ENCODE peak calls at places on chromosomes 2 and 18, in seven cellular contexts. T, W, H, X, L, A and G are unnamed samples.

GRCh38 chr18:76219023-76219422 is 276.0 kb downstream of the ZNF516 start:
- DNase-seq in T (no peak), W (no peak), H (no peak), X (no peak), L (no peak), A (no peak), G (no peak)

GRCh38 chr2:121860033-121860810 is 104.8 kb downstream of the TSN start:
- DNase-seq in T (no peak), W (peak), H (no peak), X (peak), L (no peak), A (no peak), G (no peak)

GRCh38 chr2:192978317-192978874 is 783.7 kb upstream of the TMEFF2 start:
- DNase-seq in T (no peak), W (no peak), H (no peak), X (no peak), L (no peak), A (no peak), G (no peak)

GRCh38 chr2:104429978-104430740 is 423.8 kb upstream of the POU3F3 start:
- DNase-seq in T (no peak), W (no peak), H (no peak), X (no peak), L (peak), A (no peak), G (no peak)

GRCh38 chr2:12923907-12924610 is 207.3 kb downstream of the TRIB2 start:
- DNase-seq in T (no peak), W (peak), H (no peak), X (no peak), L (no peak), A (no peak), G (no peak)

GRCh38 chr2:214386720-214387119 is 24.1 kb upstream of the VWC2L start:
- DNase-seq in T (no peak), W (no peak), H (no peak), X (no peak), L (no peak), A (no peak), G (no peak)

GRCh38 chr2:200419325-200419724 is 90.5 kb downstream of the KCTD18 start:
- DNase-seq in T (no peak), W (no peak), H (no peak), X (no peak), L (no peak), A (no peak), G (no peak)

GRCh38 chr2:200525066-200525465 is 941 bp upstream of the SGO2 start:
- DNase-seq in T (no peak), W (peak), H (no peak), X (no peak), L (no peak), A (no peak), G (no peak)

GRCh38 chr2:214410918-214411554 is at the start of gene VWC2L:
- DNase-seq in T (peak), W (peak), H (peak), X (peak), L (peak), A (peak), G (peak)

GRCh38 chr2:238369516-238370481 is 49.5 kb downstream of the TRAF3IP1 start:
- DNase-seq in T (no peak), W (no peak), H (no peak), X (no peak), L (no peak), A (no peak), G (no peak)

GRCh38 chr2:10422732-10423399 is 25.3 kb downstream of the ODC1 start:
- DNase-seq in T (no peak), W (no peak), H (no peak), X (no peak), L (no peak), A (no peak), G (no peak)

GRCh38 chr2:127293386-127293757 is 572 bp downstream of the ERCC3 start:
- DNase-seq in T (no peak), W (peak), H (no peak), X (no peak), L (no peak), A (no peak), G (no peak)

GRCh38 chr2:86513948-86514660 is 49.1 kb downstream of the CHMP3 start:
- DNase-seq in T (no peak), W (no peak), H (no peak), X (no peak), L (no peak), A (no peak), G (no peak)

GRCh38 chr2:70645733-70646420 is 92.3 kb upstream of the TGFA start:
- DNase-seq in T (peak), W (peak), H (no peak), X (no peak), L (no peak), A (no peak), G (no peak)

GRCh38 chr2:9637330-9637729 is 6.5 kb upstream of the YWHAQ start:
- DNase-seq in T (no peak), W (peak), H (peak), X (no peak), L (no peak), A (no peak), G (no peak)

GRCh38 chr2:85954192-85954900 is 65.6 kb upstream of the ST3GAL5 start:
- DNase-seq in T (no peak), W (no peak), H (no peak), X (no peak), L (no peak), A (no peak), G (no peak)

GRCh38 chr2:1627628-1628371 is 116.5 kb downstream of the PXDN start:
- DNase-seq in T (no peak), W (no peak), H (no peak), X (no peak), L (no peak), A (no peak), G (no peak)

GRCh38 chr2:226932443-226932842 is 96.6 kb downstream of the RHBDD1 start:
- DNase-seq in T (no peak), W (no peak), H (no peak), X (no peak), L (no peak), A (no peak), G (no peak)

GRCh38 chr2:235468978-235469694 is 24.7 kb upstream of the AGAP1 start:
- DNase-seq in T (no peak), W (peak), H (peak), X (peak), L (peak), A (no peak), G (no peak)

GRCh38 chr2:12455626-12456025 is 261.1 kb upstream of the TRIB2 start:
- DNase-seq in T (no peak), W (no peak), H (no peak), X (no peak), L (no peak), A (no peak), G (no peak)

GRCh38 chr2:159163935-159164334 is 122.6 kb downstream of the WDSUB1 start:
- DNase-seq in T (no peak), W (no peak), H (no peak), X (no peak), L (no peak), A (no peak), G (no peak)

GRCh38 chr2:217807753-217808152 is 195.0 kb downstream of the TNS1 start:
- DNase-seq in T (no peak), W (no peak), H (no peak), X (no peak), L (no peak), A (no peak), G (no peak)

GRCh38 chr2:30422437-30422805 is 24.6 kb upstream of the LCLAT1 start:
- DNase-seq in T (no peak), W (peak), H (no peak), X (no peak), L (no peak), A (no peak), G (no peak)

GRCh38 chr2:178296394-178297090 is 102.2 kb downstream of the OSBPL6 start:
- DNase-seq in T (no peak), W (no peak), H (no peak), X (no peak), L (no peak), A (no peak), G (no peak)

GRCh38 chr18:38688402-38688801 is 1122.8 kb upstream of the CELF4 start:
- DNase-seq in T (no peak), W (no peak), H (no peak), X (no peak), L (no peak), A (no peak), G (no peak)

GRCh38 chr2:125004091-125004800 is 979.2 kb downstream of the CNTNAP5 start:
- DNase-seq in T (no peak), W (no peak), H (no peak), X (no peak), L (no peak), A (no peak), G (no peak)

GRCh38 chr2:26729311-26729710 is 34.8 kb upstream of the SLC35F6 start:
- DNase-seq in T (no peak), W (no peak), H (no peak), X (no peak), L (no peak), A (no peak), G (no peak)

GRCh38 chr2:181459646-181460045 is 2.5 kb downstream of the ITGA4 start:
- DNase-seq in T (no peak), W (no peak), H (no peak), X (peak), L (no peak), A (no peak), G (no peak)